ENCODE peak calls at places on chromosome 10, in eight cellular contexts. I is activated T-cell treated with anti-CD3 and anti-CD28 coated beads for 1 hour, U is OCI-LY7, R is colonic mucosa, T is EL, W is NCI-H345, J is GM23338, P is HS-27A. A is an unnamed sample.

GRCh38 chr10:70125918-70126590 is 6.6 kb downstream of the AIFM2 start:
- DNase-seq in I (no peak), U (no peak), R (no peak), T (no peak), W (no peak), J (no peak), P (no peak), A (no peak)

GRCh38 chr10:79159785-79160184 is 91.0 kb downstream of the ZMIZ1 start:
- DNase-seq in I (no peak), U (no peak), R (no peak), T (peak), W (no peak), J (no peak), P (no peak), A (peak)

GRCh38 chr10:100737359-100738054 is 7.9 kb upstream of the PAX2 start:
- DNase-seq in I (no peak), U (no peak), R (no peak), T (no peak), W (no peak), J (peak), P (no peak), A (no peak)

GRCh38 chr10:9825491-9826018 is 1192.1 kb upstream of the CELF2 start:
- DNase-seq in I (no peak), U (no peak), R (no peak), T (no peak), W (no peak), J (peak), P (no peak), A (no peak)

GRCh38 chr10:75117996-75118395 is 6.5 kb downstream of the SAMD8 start:
- DNase-seq in I (no peak), U (no peak), R (no peak), T (no peak), W (no peak), J (no peak), P (no peak), A (peak)

GRCh38 chr10:124007102-124007772 is 86.2 kb downstream of the CHST15 start:
- DNase-seq in I (no peak), U (no peak), R (no peak), T (no peak), W (no peak), J (no peak), P (no peak), A (no peak)

GRCh38 chr10:130025326-130025725 is 61.3 kb upstream of the EBF3 start:
- DNase-seq in I (no peak), U (no peak), R (no peak), T (no peak), W (no peak), J (no peak), P (no peak), A (no peak)

GRCh38 chr10:29590598-29591415 is 44.0 kb downstream of the SVIL start:
- DNase-seq in I (no peak), U (peak), R (peak), T (peak), W (peak), J (peak), P (no peak), A (peak)

GRCh38 chr10:46282460-46283216 is 4.2 kb upstream of the ANTXRL start:
- DNase-seq in I (peak), U (no peak), R (peak), T (peak), W (no peak), J (peak), P (no peak), A (peak)

GRCh38 chr10:11043039-11043438 is 25.4 kb downstream of the CELF2 start:
- DNase-seq in I (no peak), U (no peak), R (no peak), T (no peak), W (no peak), J (no peak), P (no peak), A (no peak)

GRCh38 chr10:73865459-73866442 is 8.6 kb downstream of the CAMK2G start:
- DNase-seq in I (peak), U (peak), R (peak), T (no peak), W (no peak), J (no peak), P (no peak), A (no peak)

GRCh38 chr10:49194212-49194920 is 6.2 kb upstream of the TMEM273 start:
- DNase-seq in I (no peak), U (peak), R (no peak), T (no peak), W (no peak), J (no peak), P (no peak), A (no peak)

GRCh38 chr10:91287276-91287675 is 66.8 kb downstream of the PCGF5 start:
- DNase-seq in I (no peak), U (no peak), R (no peak), T (peak), W (no peak), J (no peak), P (no peak), A (peak)

GRCh38 chr10:23439452-23439919 is 611 bp downstream of the OTUD1 start:
- DNase-seq in I (no peak), U (peak), R (no peak), T (peak), W (no peak), J (peak), P (no peak), A (peak)

GRCh38 chr10:14409247-14409646 is 78.5 kb upstream of the FRMD4A start:
- DNase-seq in I (no peak), U (no peak), R (no peak), T (no peak), W (no peak), J (no peak), P (no peak), A (no peak)

GRCh38 chr10:103111918-103112877 is 80.9 kb downstream of the NT5C2 start:
- DNase-seq in I (no peak), U (no peak), R (no peak), T (no peak), W (no peak), J (no peak), P (no peak), A (no peak)

A was measured in EH.